ENCODE peak calls at places on chromosomes 1 and 21, in four cellular contexts. S, G, T and E are unnamed samples. For H3K9me3, the result is how much of the 10 kb centered on the place peaks cover.

GRCh38 chr1:32877211-32878110 is 6.7 kb upstream of the FNDC5 start:
- DNase-seq in S (no peak), G (peak), T (no peak), E (no peak)

GRCh38 chr1:208907785-208908184 is 663.6 kb upstream of the PLXNA2 start:
- DNase-seq in S (no peak), G (no peak), T (no peak), E (no peak)

GRCh38 chr1:32716312-32717126 is 13.9 kb upstream of the SYNC start:
- DNase-seq in S (peak), G (peak), T (peak), E (no peak)

GRCh38 chr21:22363504-22363903 is 1365.3 kb downstream of the NCAM2 start:
- DNase-seq in S (no peak), G (no peak), T (peak), E (no peak)

GRCh38 chr1:4120557-4121292 is 220.7 kb upstream of the C1orf174 start:
- DNase-seq in S (no peak), G (no peak), T (no peak), E (no peak)

GRCh38 chr1:53066433-53066832 is 4.4 kb downstream of the PODN start:
- DNase-seq in S (no peak), G (peak), T (no peak), E (no peak)

GRCh38 chr1:224894915-224895314 is 34.6 kb upstream of the DNAH14 start:
- DNase-seq in S (no peak), G (no peak), T (no peak), E (no peak)

GRCh38 chr1:75696000-75696399 is 28.5 kb upstream of the ACADM start:
- DNase-seq in S (no peak), G (no peak), T (no peak), E (no peak)

GRCh38 chr1:193366764-193367507 is 180.5 kb upstream of the B3GALT2 start:
- DNase-seq in S (no peak), G (no peak), T (no peak), E (no peak)

GRCh38 chr1:94282143-94282711 is 44.8 kb upstream of the ARHGAP29 start:
- DNase-seq in S (no peak), G (no peak), T (no peak), E (no peak)

GRCh38 chr1:30262158-30262557 is 461.2 kb downstream of the MATN1 start:
- DNase-seq in S (no peak), G (no peak), T (no peak), E (no peak)

GRCh38 chr1:180156631-180157091 is 2.0 kb downstream of the QSOX1 start:
- DNase-seq in S (no peak), G (no peak), T (no peak), E (no peak)

GRCh38 chr1:153567621-153568366 is 2.1 kb upstream of the S100A2 start:
- DNase-seq in S (no peak), G (no peak), T (peak), E (no peak)

DNA sequence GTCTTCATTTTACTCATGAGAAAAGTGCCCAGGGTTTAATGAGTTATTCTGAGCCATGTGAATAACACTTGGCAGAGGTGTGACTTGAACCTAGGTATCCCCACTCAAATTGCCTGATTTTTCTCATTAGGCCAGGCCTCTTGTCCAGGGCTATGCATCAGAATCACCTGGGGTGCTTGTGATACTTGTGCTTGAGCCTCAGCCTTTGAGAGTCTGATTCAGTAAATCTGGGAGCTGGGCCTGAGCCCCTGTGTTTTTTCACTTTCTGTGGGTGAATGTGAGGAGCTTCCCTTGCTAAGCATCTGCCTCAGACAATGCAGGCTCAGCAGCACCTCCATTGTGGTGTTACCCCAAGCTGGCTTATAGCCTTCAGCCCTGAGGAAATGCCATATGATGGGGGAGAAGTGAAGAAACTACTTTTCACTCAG is 127.1 kb downstream of the S1PR1 start:
- DNase-seq in S (no peak), G (no peak), T (no peak), E (no peak)
- H3K9me3 ChIP-seq in S (under half), G (under half), T (under half), E (under half)

GRCh38 chr1:14506471-14506870 is 92.0 kb upstream of the KAZN start:
- DNase-seq in S (no peak), G (no peak), T (no peak), E (no peak)

GRCh38 chr1:14511856-14512585 is 86.5 kb upstream of the KAZN start:
- DNase-seq in S (no peak), G (no peak), T (no peak), E (no peak)

GRCh38 chr1:14504517-14504916 is 94.0 kb upstream of the KAZN start:
- DNase-seq in S (no peak), G (no peak), T (no peak), E (no peak)

GRCh38 chr1:14511281-14511680 is 87.2 kb upstream of the KAZN start:
- DNase-seq in S (no peak), G (no peak), T (no peak), E (no peak)

GRCh38 chr1:14507227-14507626 is 91.3 kb upstream of the KAZN start:
- DNase-seq in S (no peak), G (no peak), T (no peak), E (no peak)
- H3K9me3 ChIP-seq in S (under half), G (under half), T (under half), E (under half)

DNA sequence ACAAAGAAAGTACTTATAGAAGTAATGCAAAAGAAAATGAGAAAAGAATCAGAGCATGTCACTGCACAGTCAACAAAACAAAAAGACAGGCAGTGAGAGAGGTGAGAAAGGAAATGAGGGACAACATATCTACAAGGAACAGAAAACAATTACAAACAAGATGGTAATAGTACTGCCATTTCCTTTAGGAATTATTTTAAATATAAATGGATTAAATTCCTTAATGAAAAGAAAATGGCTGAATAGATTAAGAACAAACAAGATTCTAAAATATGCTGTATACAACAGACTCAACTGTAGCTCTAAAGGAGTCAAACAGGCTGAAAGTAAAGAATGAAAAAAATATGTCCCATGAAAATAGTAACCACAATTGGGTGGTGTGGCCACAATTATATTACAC is 22.1 kb upstream of the ZNF124 start:
- DNase-seq in S (no peak), G (no peak), T (no peak), E (no peak)
- H3K9me3 ChIP-seq in S (under half), G (under half), T (under half), E (under half)

GRCh38 chr1:192118881-192119280 is 39.4 kb upstream of the RGS18 start:
- DNase-seq in S (no peak), G (no peak), T (no peak), E (no peak)
- H3K9me3 ChIP-seq in S (under half), G (under half), T (under half), E (under half)

GRCh38 chr1:246966502-246966901 is 34.8 kb upstream of the AHCTF1 start:
- DNase-seq in S (no peak), G (no peak), T (no peak), E (no peak)
- H3K9me3 ChIP-seq in S (under half), G (under half), T (under half), E (under half)

DNA sequence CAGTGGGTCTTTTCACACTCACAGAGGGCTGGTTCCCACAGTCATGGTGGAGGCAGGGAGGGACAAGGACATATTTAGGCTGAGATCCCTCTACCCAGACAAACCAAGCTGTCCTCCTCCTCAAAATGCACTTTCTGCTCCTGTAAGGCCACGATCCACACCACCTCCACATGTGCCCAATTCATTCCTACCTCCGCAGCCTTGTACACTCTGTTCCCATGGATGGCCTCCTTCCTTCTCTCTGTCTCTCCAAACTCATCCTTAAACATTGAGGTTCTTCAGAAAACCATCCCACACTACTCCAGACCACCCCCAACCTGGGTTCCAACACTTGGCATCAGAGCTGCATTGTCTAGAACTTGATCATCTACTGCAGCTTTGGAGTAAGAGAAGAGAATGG is 404.3 kb upstream of the BEND5 start:
- DNase-seq in S (no peak), G (no peak), T (no peak), E (no peak)
- H3K9me3 ChIP-seq in S (under half), G (under half), T (under half), E (under half)

DNA sequence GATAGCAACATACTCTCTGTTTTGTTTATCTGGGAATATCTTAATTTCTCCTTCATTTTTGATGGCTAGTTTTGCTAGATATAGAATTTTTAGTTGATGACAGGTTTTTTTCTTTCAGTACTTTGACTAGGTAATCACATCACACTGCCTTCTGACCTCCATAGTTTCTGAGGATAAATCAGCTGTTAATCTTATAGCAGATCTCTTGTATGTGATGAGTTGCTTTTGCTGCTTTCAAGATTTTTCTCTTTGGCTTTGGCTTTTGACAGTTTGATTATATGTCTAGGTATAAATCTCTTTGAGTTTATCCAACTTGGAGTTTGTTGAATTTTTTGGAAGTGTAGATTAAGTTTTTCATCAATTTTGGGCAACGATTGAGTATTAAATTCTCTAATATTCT is 142.6 kb downstream of the ZNF644 start:
- DNase-seq in S (no peak), G (no peak), T (no peak), E (no peak)
- H3K9me3 ChIP-seq in S (under half), G (under half), T (under half), E (under half)